ENCODE peak calls at places on chromosome 2, in five cellular contexts. One of them, this sample, is unnamed.
A peak's percentile ranks its signal among the peaks of the same experiment; 100 is the strongest.

GRCh38 chr2:13113016-13113415 is 396.3 kb downstream of the TRIB2 start:
- DNase-seq in endothelial cell of umbilical vein: no peak
- DNase-seq in mammary epithelial cell: no peak
- DNase-seq in IMR-90: no peak
- DNase-seq in SK-N-SH: no peak
- DNase-seq in this sample: no peak

GRCh38 chr2:191462370-191462769 is 215.6 kb upstream of the NABP1 start:
- DNase-seq in mammary epithelial cell: no peak
- DNase-seq in IMR-90: no peak
- DNase-seq in endothelial cell of umbilical vein: no peak
- DNase-seq in SK-N-SH: no peak
- DNase-seq in this sample: no peak

GRCh38 chr2:127589876-127590275 is 54.4 kb downstream of the MYO7B start:
- DNase-seq in IMR-90: no peak
- DNase-seq in endothelial cell of umbilical vein: no peak
- DNase-seq in SK-N-SH: no peak
- DNase-seq in mammary epithelial cell: no peak
- DNase-seq in this sample: no peak

GRCh38 chr2:62197017-62197586 is 1.2 kb downstream of the B3GNT2 start:
- DNase-seq in IMR-90: no peak
- DNase-seq in mammary epithelial cell: no peak
- DNase-seq in endothelial cell of umbilical vein: peak; percentile 35
- DNase-seq in SK-N-SH: peak; percentile 68
- DNase-seq in this sample: peak; percentile 41

GRCh38 chr2:74003494-74004211 is 18.9 kb downstream of the TET3 start:
- DNase-seq in mammary epithelial cell: peak; percentile 57
- DNase-seq in IMR-90: peak; percentile 82
- DNase-seq in endothelial cell of umbilical vein: no peak
- DNase-seq in SK-N-SH: peak; percentile 55
- DNase-seq in this sample: peak; percentile 91

GRCh38 chr2:214465386-214466146 is 54.7 kb downstream of the VWC2L start:
- DNase-seq in SK-N-SH: no peak
- DNase-seq in IMR-90: peak; percentile 62
- DNase-seq in endothelial cell of umbilical vein: no peak
- DNase-seq in mammary epithelial cell: peak; percentile 48
- DNase-seq in this sample: peak; percentile 71

GRCh38 chr2:72142743-72143440 is 4.8 kb downstream of the CYP26B1 start:
- DNase-seq in IMR-90: peak; percentile 13
- DNase-seq in mammary epithelial cell: no peak
- DNase-seq in endothelial cell of umbilical vein: peak; percentile 28
- DNase-seq in SK-N-SH: peak; percentile 61
- DNase-seq in this sample: peak; percentile 67

GRCh38 chr2:2057125-2057721 is 273.9 kb downstream of the MYT1L start:
- DNase-seq in endothelial cell of umbilical vein: peak; percentile 1
- DNase-seq in SK-N-SH: no peak
- DNase-seq in IMR-90: no peak
- DNase-seq in mammary epithelial cell: no peak
- DNase-seq in this sample: peak; percentile 7

GRCh38 chr2:216113572-216113971 is 4.4 kb downstream of the XRCC5 start:
- DNase-seq in IMR-90: no peak
- DNase-seq in SK-N-SH: no peak
- DNase-seq in mammary epithelial cell: no peak
- DNase-seq in endothelial cell of umbilical vein: no peak
- DNase-seq in this sample: no peak

GRCh38 chr2:235421618-235422017 is 72.2 kb upstream of the AGAP1 start:
- DNase-seq in mammary epithelial cell: no peak
- DNase-seq in IMR-90: no peak
- DNase-seq in SK-N-SH: no peak
- DNase-seq in endothelial cell of umbilical vein: no peak
- DNase-seq in this sample: no peak

GRCh38 chr2:69381337-69381737 is 5.7 kb downstream of the GFPT1 start:
- DNase-seq in SK-N-SH: no peak
- DNase-seq in IMR-90: peak; percentile 60
- DNase-seq in endothelial cell of umbilical vein: no peak
- DNase-seq in mammary epithelial cell: no peak
- DNase-seq in this sample: peak; percentile 50

GRCh38 chr2:43448822-43449110 is 147.1 kb downstream of the THADA start:
- DNase-seq in IMR-90: no peak
- DNase-seq in SK-N-SH: no peak
- DNase-seq in mammary epithelial cell: no peak
- DNase-seq in endothelial cell of umbilical vein: no peak
- DNase-seq in this sample: no peak

GRCh38 chr2:43448011-43448821 is 147.6 kb downstream of the THADA start:
- DNase-seq in IMR-90: no peak
- DNase-seq in mammary epithelial cell: no peak
- DNase-seq in endothelial cell of umbilical vein: no peak
- DNase-seq in SK-N-SH: no peak
- DNase-seq in this sample: peak; percentile 43

GRCh38 chr2:43443317-43443716 is 152.5 kb downstream of the THADA start:
- DNase-seq in SK-N-SH: no peak
- DNase-seq in IMR-90: no peak
- DNase-seq in endothelial cell of umbilical vein: no peak
- DNase-seq in mammary epithelial cell: no peak
- DNase-seq in this sample: no peak

GRCh38 chr2:43445781-43446180 is 150.1 kb downstream of the THADA start:
- DNase-seq in IMR-90: no peak
- DNase-seq in SK-N-SH: no peak
- DNase-seq in endothelial cell of umbilical vein: no peak
- DNase-seq in mammary epithelial cell: no peak
- DNase-seq in this sample: no peak

DNA sequence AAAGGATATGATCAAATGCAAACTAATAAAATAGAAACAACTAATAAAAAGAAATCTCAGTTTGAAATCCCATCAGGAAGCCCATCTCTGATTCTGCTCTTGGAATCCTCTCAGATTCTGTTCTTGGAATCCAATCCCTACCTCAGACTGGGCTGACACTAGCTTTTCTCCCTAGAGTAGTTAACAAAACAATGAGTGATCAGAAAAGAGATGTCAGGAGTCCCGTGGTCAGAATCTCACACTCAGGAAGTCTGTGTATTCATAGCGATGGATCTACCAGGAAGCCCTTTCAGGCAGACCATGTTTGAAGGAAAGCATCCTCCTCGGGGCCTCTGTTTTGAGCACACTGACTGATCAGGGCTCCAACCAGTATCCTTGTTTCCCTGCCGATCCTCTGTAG is 150.6 kb downstream of the THADA start:
- DNase-seq in mammary epithelial cell: no peak
- DNase-seq in endothelial cell of umbilical vein: peak; percentile 56
- DNase-seq in IMR-90: no peak
- DNase-seq in SK-N-SH: no peak
- DNase-seq in this sample: no peak
- H3K27ac ChIP-seq in mammary epithelial cell: no peak overlapping the region
- H3K27ac ChIP-seq in endothelial cell of umbilical vein: peak overlapping the region; percentile 2
- H3K27ac ChIP-seq in IMR-90: no peak overlapping the region
- H3K27ac ChIP-seq in SK-N-SH: no peak overlapping the region
- H3K27ac ChIP-seq in this sample: no peak overlapping the region

DNA sequence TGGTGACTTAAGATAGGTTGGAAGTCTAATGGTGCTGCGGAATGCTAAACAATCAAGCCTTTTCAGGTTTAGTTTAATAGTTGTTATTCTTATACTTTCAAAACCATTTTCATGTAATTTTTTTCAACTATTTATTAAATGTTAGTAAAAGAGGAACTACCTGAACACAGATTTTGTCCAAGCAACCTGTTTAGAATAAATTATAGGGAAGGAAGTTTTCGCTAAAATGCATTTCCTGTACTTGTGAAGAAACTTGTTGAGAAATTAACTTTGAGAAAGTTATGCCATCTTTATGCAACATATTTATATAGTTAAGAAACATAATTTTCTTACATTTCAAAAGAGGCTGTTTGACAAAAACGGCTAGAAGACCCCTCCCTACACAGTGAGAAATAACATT is 16.6 kb downstream of the MAP4K4 start:
- DNase-seq in SK-N-SH: no peak
- DNase-seq in IMR-90: no peak
- DNase-seq in endothelial cell of umbilical vein: no peak
- DNase-seq in mammary epithelial cell: no peak
- DNase-seq in this sample: no peak
- H4K20me1 ChIP-seq in SK-N-SH: peaks cover 98% of the 10 kb centered on the region
- H4K20me1 ChIP-seq in IMR-90: peaks cover 88% of the 10 kb centered on the region
- H4K20me1 ChIP-seq in endothelial cell of umbilical vein: peaks cover 27% of the 10 kb centered on the region
- H4K20me1 ChIP-seq in mammary epithelial cell: peaks cover 22% of the 10 kb centered on the region
- H4K20me1 ChIP-seq in this sample: peaks cover 44% of the 10 kb centered on the region

GRCh38 chr2:241350530-241350877 is 5.6 kb upstream of the FARP2 start:
- DNase-seq in mammary epithelial cell: no peak
- DNase-seq in SK-N-SH: no peak
- DNase-seq in IMR-90: no peak
- DNase-seq in endothelial cell of umbilical vein: no peak
- DNase-seq in this sample: no peak
- H3K27ac ChIP-seq in mammary epithelial cell: no peak overlapping the region
- H3K27ac ChIP-seq in SK-N-SH: no peak overlapping the region
- H3K27ac ChIP-seq in IMR-90: no peak overlapping the region
- H3K27ac ChIP-seq in endothelial cell of umbilical vein: no peak overlapping the region
- H3K27ac ChIP-seq in this sample: no peak overlapping the region

GRCh38 chr2:54577944-54578667 is 122.0 kb downstream of the SPTBN1 start:
- DNase-seq in IMR-90: no peak
- DNase-seq in endothelial cell of umbilical vein: peak; percentile 45
- DNase-seq in mammary epithelial cell: no peak
- DNase-seq in SK-N-SH: no peak
- DNase-seq in this sample: no peak

GRCh38 chr2:54579061-54579681 is 123.0 kb downstream of the SPTBN1 start:
- DNase-seq in SK-N-SH: no peak
- DNase-seq in IMR-90: no peak
- DNase-seq in mammary epithelial cell: no peak
- DNase-seq in endothelial cell of umbilical vein: no peak
- DNase-seq in this sample: no peak

GRCh38 chr2:54575379-54575888 is 119.3 kb downstream of the SPTBN1 start:
- DNase-seq in SK-N-SH: no peak
- DNase-seq in endothelial cell of umbilical vein: no peak
- DNase-seq in mammary epithelial cell: peak; percentile 99
- DNase-seq in IMR-90: peak; percentile 49
- DNase-seq in this sample: peak; percentile 36

GRCh38 chr2:54578668-54579045 is 122.5 kb downstream of the SPTBN1 start:
- DNase-seq in endothelial cell of umbilical vein: no peak
- DNase-seq in SK-N-SH: no peak
- DNase-seq in IMR-90: no peak
- DNase-seq in mammary epithelial cell: no peak
- DNase-seq in this sample: no peak

GRCh38 chr2:54577035-54577434 is 120.9 kb downstream of the SPTBN1 start:
- DNase-seq in SK-N-SH: no peak
- DNase-seq in IMR-90: no peak
- DNase-seq in endothelial cell of umbilical vein: peak; percentile 59
- DNase-seq in mammary epithelial cell: peak; percentile 52
- DNase-seq in this sample: no peak
- H4K20me1 ChIP-seq in SK-N-SH: peaks cover 78% of the 10 kb centered on the region
- H4K20me1 ChIP-seq in IMR-90: peaks cover 40% of the 10 kb centered on the region
- H4K20me1 ChIP-seq in endothelial cell of umbilical vein: no peaks in the 10 kb centered on the region
- H4K20me1 ChIP-seq in mammary epithelial cell: no peaks in the 10 kb centered on the region
- H4K20me1 ChIP-seq in this sample: no peaks in the 10 kb centered on the region

GRCh38 chr2:224849264-224849663 is 133.1 kb upstream of the CCDC195 start:
- DNase-seq in IMR-90: no peak
- DNase-seq in SK-N-SH: no peak
- DNase-seq in mammary epithelial cell: peak; percentile 32
- DNase-seq in endothelial cell of umbilical vein: no peak
- DNase-seq in this sample: no peak
- H3K27ac ChIP-seq in IMR-90: no peak overlapping the region
- H3K27ac ChIP-seq in SK-N-SH: no peak overlapping the region
- H3K27ac ChIP-seq in mammary epithelial cell: peak overlapping the region; percentile 5
- H3K27ac ChIP-seq in endothelial cell of umbilical vein: no peak overlapping the region
- H3K27ac ChIP-seq in this sample: no peak overlapping the region

GRCh38 chr2:218570850-218571249 is 2.2 kb downstream of the CNOT9 start:
- DNase-seq in IMR-90: peak; percentile 66
- DNase-seq in endothelial cell of umbilical vein: peak; percentile 53
- DNase-seq in SK-N-SH: no peak
- DNase-seq in mammary epithelial cell: peak; percentile 7
- DNase-seq in this sample: peak; percentile 81
- H4K20me1 ChIP-seq in IMR-90: peaks cover 18% of the 10 kb centered on the region
- H4K20me1 ChIP-seq in endothelial cell of umbilical vein: no peaks in the 10 kb centered on the region
- H4K20me1 ChIP-seq in SK-N-SH: peaks cover 14% of the 10 kb centered on the region
- H4K20me1 ChIP-seq in mammary epithelial cell: no peaks in the 10 kb centered on the region
- H4K20me1 ChIP-seq in this sample: peaks cover 3% of the 10 kb centered on the region

GRCh38 chr2:181626671-181627070 is 30.2 kb downstream of the CERKL start:
- DNase-seq in IMR-90: no peak
- DNase-seq in endothelial cell of umbilical vein: no peak
- DNase-seq in mammary epithelial cell: no peak
- DNase-seq in SK-N-SH: no peak
- DNase-seq in this sample: no peak

GRCh38 chr2:181627545-181627944 is 29.4 kb downstream of the CERKL start:
- DNase-seq in IMR-90: peak; percentile 1
- DNase-seq in SK-N-SH: no peak
- DNase-seq in mammary epithelial cell: peak; percentile 54
- DNase-seq in endothelial cell of umbilical vein: no peak
- DNase-seq in this sample: peak; percentile 15

GRCh38 chr2:181621779-181622490 is 35.0 kb downstream of the CERKL start:
- DNase-seq in IMR-90: no peak
- DNase-seq in endothelial cell of umbilical vein: no peak
- DNase-seq in SK-N-SH: peak; percentile 12
- DNase-seq in mammary epithelial cell: no peak
- DNase-seq in this sample: no peak

GRCh38 chr2:181619511-181619910 is 37.4 kb downstream of the CERKL start:
- DNase-seq in endothelial cell of umbilical vein: no peak
- DNase-seq in SK-N-SH: no peak
- DNase-seq in IMR-90: no peak
- DNase-seq in mammary epithelial cell: no peak
- DNase-seq in this sample: no peak

DNA sequence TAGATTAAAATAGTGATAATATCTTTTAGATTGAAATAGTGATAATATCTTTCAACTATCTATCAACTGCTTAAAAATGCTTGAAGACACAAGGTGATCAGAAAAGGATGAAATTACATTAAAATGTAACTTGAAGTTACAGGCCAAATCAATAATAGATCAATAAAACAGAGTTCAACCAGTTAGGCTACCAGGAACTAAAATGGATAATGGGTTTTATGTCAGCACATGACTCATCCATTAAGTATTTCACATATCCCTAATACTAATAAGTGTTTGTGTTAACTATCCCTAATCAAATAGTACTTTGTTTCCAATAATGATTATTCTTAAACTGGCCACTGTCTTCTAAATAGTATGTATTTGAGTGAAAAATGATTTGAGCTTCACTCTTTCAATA is 33.7 kb downstream of the CERKL start:
- DNase-seq in IMR-90: no peak
- DNase-seq in endothelial cell of umbilical vein: no peak
- DNase-seq in mammary epithelial cell: no peak
- DNase-seq in SK-N-SH: no peak
- DNase-seq in this sample: no peak
- H3K27ac ChIP-seq in IMR-90: no peak overlapping the region
- H3K27ac ChIP-seq in endothelial cell of umbilical vein: no peak overlapping the region
- H3K27ac ChIP-seq in mammary epithelial cell: no peak overlapping the region
- H3K27ac ChIP-seq in SK-N-SH: no peak overlapping the region
- H3K27ac ChIP-seq in this sample: no peak overlapping the region

This sample was measured in GM23248.